ENCODE peak calls at places on chromosomes 13 and 19, in four cellular contexts. V, Z, T and R are unnamed samples. For H3K4me1 and H3K9me3, the result is how much of the 10 kb centered on the place peaks cover.

GRCh38 chr19:29381353-29382203 is 144.2 kb upstream of the VSTM2B start:
- DNase-seq in V (no peak), Z (no peak), T (no peak), R (no peak)

GRCh38 chr19:5314012-5314906 is 26.4 kb downstream of the PTPRS start:
- DNase-seq in V (no peak), Z (no peak), T (no peak), R (no peak)

GRCh38 chr19:48446579-48446978 is 796 bp downstream of the GRWD1 start:
- DNase-seq in V (no peak), Z (no peak), T (no peak), R (no peak)

GRCh38 chr19:16368385-16369305 is 44.0 kb downstream of the KLF2 start:
- DNase-seq in V (no peak), Z (peak), T (no peak), R (no peak)

GRCh38 chr19:5395541-5395940 is 54.9 kb upstream of the PTPRS start:
- DNase-seq in V (no peak), Z (no peak), T (no peak), R (no peak)

GRCh38 chr13:40549500-40550094 is 116.8 kb downstream of the FOXO1 start:
- DNase-seq in V (no peak), Z (no peak), T (no peak), R (no peak)

GRCh38 chr13:24097064-24097463 is 63.5 kb upstream of the SPATA13 start:
- DNase-seq in V (no peak), Z (no peak), T (no peak), R (no peak)

GRCh38 chr19:5042556-5042955 is 73.6 kb downstream of the KDM4B start:
- DNase-seq in V (no peak), Z (no peak), T (no peak), R (no peak)

GRCh38 chr13:105097501-105097900 is 1438.0 kb downstream of the EFNB2 start:
- DNase-seq in V (no peak), Z (no peak), T (no peak), R (no peak)

GRCh38 chr19:6503407-6504201 is 1.5 kb upstream of the TUBB4A start:
- DNase-seq in V (no peak), Z (no peak), T (no peak), R (no peak)

GRCh38 chr19:54133312-54133956 is 4.1 kb upstream of the CNOT3 start:
- DNase-seq in V (no peak), Z (no peak), T (no peak), R (no peak)

GRCh38 chr19:29206453-29206852 is 6.5 kb downstream of the UQCRFS1 start:
- DNase-seq in V (no peak), Z (no peak), T (no peak), R (no peak)

GRCh38 chr19:51066816-51067215 is 1.9 kb upstream of the KLK13 start:
- DNase-seq in V (no peak), Z (no peak), T (no peak), R (no peak)

GRCh38 chr13:28606466-28606865 is 52.5 kb upstream of the POMP start:
- DNase-seq in V (no peak), Z (no peak), T (no peak), R (no peak)

GRCh38 chr13:104466016-104466415 is 1399.8 kb upstream of the SLC10A2 start:
- DNase-seq in V (no peak), Z (no peak), T (no peak), R (no peak)

GRCh38 chr13:59261928-59262488 is 901.7 kb downstream of the DIAPH3 start:
- DNase-seq in V (no peak), Z (no peak), T (no peak), R (peak)

GRCh38 chr19:19550454-19550842 is 12.4 kb downstream of the CILP2 start:
- DNase-seq in V (no peak), Z (no peak), T (no peak), R (no peak)

GRCh38 chr13:65943024-65943423 is 1287.1 kb downstream of the PCDH9 start:
- DNase-seq in V (no peak), Z (no peak), T (no peak), R (no peak)

GRCh38 chr13:103859952-103860351 is 793.7 kb upstream of the SLC10A2 start:
- DNase-seq in V (no peak), Z (no peak), T (no peak), R (no peak)

GRCh38 chr19:18468517-18468916 is 30.6 kb upstream of the ISYNA1 start:
- DNase-seq in V (no peak), Z (no peak), T (no peak), R (no peak)

GRCh38 chr13:41751277-41751676 is 209.6 kb downstream of the VWA8 start:
- DNase-seq in V (no peak), Z (no peak), T (no peak), R (no peak)

GRCh38 chr19:51978882-51979281 is 7.8 kb downstream of the ZNF350 start:
- DNase-seq in V (no peak), Z (no peak), T (no peak), R (no peak)

GRCh38 chr19:41906271-41906670 is 22.0 kb downstream of the ERFL start:
- DNase-seq in V (no peak), Z (no peak), T (no peak), R (no peak)
- H3K4me1 ChIP-seq in V (under half), Z (under half), T (under half), R (under half)

DNA sequence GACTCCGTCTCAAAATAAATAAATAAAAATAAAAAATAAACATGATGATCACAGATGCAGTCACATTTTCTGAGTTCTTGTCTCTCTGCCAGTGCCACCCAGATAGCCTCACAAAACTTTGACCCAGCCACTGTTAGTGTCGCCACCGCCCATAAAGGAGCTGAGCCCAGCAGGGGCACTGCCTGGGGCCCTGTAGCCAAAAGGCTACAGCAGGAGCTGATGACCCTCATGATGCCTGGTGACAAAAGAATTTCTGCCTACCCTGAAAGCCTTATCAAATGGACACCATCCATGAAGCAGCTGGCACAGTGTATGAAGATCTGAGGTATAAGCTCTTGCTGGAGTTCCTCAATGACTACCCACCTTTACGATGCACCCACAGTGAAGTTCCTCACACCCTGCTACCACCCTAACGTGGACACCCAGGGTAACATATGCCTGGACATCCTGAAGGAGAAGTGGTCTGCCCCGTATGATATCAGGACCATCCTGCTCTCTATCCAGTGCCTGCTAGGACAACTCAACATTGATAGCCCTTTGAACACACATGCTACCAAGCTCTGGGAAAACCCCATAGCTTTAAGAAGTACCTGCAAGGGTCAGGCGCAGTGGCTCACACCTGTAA is 18.3 kb downstream of the ZNF587 start:
- DNase-seq in V (no peak), Z (no peak), T (no peak), R (no peak)
- H3K9me3 ChIP-seq in V (under half), Z (half or more), T (half or more), R (under half)

GRCh38 chr19:35066691-35067563 is 25.4 kb downstream of the HPN start:
- DNase-seq in V (peak), Z (peak), T (peak), R (peak)
- H3K4me1 ChIP-seq in V (under half), Z (under half), T (under half), R (under half)

GRCh38 chr19:3670258-3670795 is 29.9 kb downstream of the PIP5K1C start:
- DNase-seq in V (no peak), Z (no peak), T (peak), R (no peak)

GRCh38 chr19:3671680-3672574 is 28.3 kb downstream of the PIP5K1C start:
- DNase-seq in V (no peak), Z (no peak), T (no peak), R (no peak)

GRCh38 chr19:3669616-3670257 is 30.5 kb downstream of the PIP5K1C start:
- DNase-seq in V (no peak), Z (no peak), T (no peak), R (no peak)

GRCh38 chr19:3672575-3672948 is 27.7 kb downstream of the PIP5K1C start:
- DNase-seq in V (no peak), Z (no peak), T (no peak), R (no peak)

DNA sequence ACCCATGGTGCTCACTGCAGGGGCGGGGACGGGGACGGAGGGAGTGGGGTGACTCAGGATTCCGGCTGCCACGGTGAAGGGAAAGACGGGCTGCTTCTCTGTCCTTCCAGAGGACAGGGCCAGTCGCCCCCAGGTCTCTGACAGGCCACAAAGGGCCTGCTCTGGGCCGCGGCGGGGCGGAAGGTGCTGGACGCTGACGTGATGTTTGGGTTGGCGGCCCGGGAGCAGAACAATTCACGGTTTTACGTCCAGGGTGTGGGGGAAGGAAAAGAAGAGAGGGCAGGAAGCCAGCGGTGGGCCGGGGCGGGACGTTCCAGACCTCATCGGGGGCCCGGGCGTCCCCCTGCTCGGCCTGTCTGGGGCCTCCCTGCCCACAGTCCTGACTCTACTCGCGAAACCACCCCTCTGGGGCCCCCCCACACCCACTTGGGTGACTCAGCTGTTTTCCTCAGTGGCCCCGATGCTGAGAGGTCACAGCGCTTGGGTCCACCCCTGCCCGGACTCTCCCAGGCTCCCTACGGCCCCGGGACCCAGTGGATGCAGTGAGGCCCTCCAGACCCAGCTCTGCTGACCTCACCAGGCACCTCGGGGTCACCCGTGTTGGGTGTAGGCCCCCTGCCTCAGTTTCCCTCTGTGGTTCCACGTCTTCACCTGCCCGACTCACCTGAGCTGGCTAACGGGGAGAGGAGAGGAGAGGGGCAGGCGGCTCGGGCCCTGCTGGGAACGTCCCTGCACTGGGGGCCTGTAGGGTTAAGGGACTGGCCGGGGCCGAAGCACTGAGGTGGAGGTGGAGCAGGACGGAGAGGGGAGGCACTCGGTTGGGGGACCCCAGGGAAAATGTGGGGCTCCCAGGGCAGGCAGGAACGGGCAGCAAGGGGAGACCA is 29.2 kb downstream of the PIP5K1C start:
- DNase-seq in V (no peak), Z (no peak), T (peak), R (no peak)
- H3K9me3 ChIP-seq in V (under half), Z (under half), T (under half), R (under half)

DNA sequence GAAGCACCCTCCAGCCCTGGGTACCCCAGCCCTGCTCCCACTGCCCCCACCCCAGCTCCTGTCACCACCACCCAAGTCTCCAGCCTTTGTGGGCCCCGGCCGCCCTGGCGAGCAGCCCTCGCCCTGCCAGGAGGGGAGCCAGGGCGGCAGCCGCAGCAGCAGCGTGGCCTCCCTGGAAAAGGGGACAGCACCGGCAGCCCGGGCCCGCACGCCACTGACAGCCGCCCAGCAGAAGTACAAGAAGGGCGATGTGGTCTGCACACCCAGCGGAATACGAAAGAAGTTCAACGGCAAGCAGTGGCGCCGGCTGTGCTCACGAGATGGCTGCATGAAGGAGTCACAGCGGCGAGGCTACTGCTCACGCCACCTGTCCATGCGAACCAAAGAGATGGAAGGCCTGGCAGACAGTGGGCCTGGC is 3.9 kb downstream of the CIC start:
- DNase-seq in V (no peak), Z (no peak), T (no peak), R (no peak)
- H3K4me1 ChIP-seq in V (under half), Z (under half), T (half or more), R (under half)

GRCh38 chr19:9500796-9501195 is 2.4 kb upstream of the ZNF560 start:
- DNase-seq in V (no peak), Z (no peak), T (no peak), R (no peak)
- H3K9me3 ChIP-seq in V (under half), Z (half or more), T (under half), R (under half)

GRCh38 chr19:39679791-39680168 is 24.1 kb downstream of the LGALS16 start:
- DNase-seq in V (no peak), Z (no peak), T (no peak), R (no peak)

GRCh38 chr19:39679056-39679790 is 23.5 kb downstream of the LGALS16 start:
- DNase-seq in V (no peak), Z (no peak), T (no peak), R (no peak)

GRCh38 chr19:39684283-39684682 is 20.0 kb upstream of the LGALS14 start:
- DNase-seq in V (no peak), Z (no peak), T (no peak), R (no peak)

GRCh38 chr19:39680593-39680992 is 23.7 kb upstream of the LGALS14 start:
- DNase-seq in V (no peak), Z (no peak), T (no peak), R (no peak)

GRCh38 chr19:39681416-39681815 is 22.9 kb upstream of the LGALS14 start:
- DNase-seq in V (no peak), Z (no peak), T (no peak), R (no peak)
- H3K4me1 ChIP-seq in V (under half), Z (under half), T (under half), R (under half)

DNA sequence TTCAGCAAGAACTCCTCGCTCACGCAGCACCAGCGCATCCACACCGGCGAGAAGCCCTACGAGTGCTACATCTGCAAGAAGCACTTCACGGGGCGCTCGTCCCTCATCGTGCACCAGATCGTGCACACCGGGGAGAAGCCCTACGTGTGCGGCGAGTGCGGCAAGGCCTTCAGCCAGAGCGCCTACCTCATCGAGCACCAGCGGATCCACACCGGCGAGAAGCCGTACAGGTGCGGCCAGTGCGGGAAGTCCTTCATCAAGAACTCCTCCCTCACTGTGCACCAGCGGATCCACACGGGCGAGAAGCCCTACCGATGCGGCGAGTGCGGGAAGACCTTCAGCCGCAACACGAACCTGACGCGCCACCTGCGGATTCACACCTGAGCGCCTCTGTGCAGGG is 20.6 kb upstream of the SMIM17 start:
- DNase-seq in V (no peak), Z (no peak), T (no peak), R (no peak)
- H3K9me3 ChIP-seq in V (under half), Z (half or more), T (half or more), R (under half)